ENCODE peak calls at places on chromosomes 12 and 14, in ten cellular contexts. A, C, R, Q, E, Z, B, H, O and J are unnamed samples.

GRCh38 chr14:20820063-20820904 is 17.6 kb upstream of the RNASE1 start:
- DNase-seq in Z (no peak), A (peak; percentile 91), Q (no peak), E (no peak), C (no peak), B (no peak), R (no peak), O (no peak), H (no peak), J (no peak)

GRCh38 chr12:6230321-6231110 is 30.3 kb downstream of the CD9 start:
- DNase-seq in B (peak; percentile 74), Z (peak; percentile 79), A (no peak), R (peak; percentile 42), E (no peak), C (no peak), Q (peak; percentile 78), H (peak; percentile 51), O (no peak), J (peak; percentile 44)

GRCh38 chr12:93252221-93252620 is 125.5 kb upstream of the NUDT4 start:
- DNase-seq in O (no peak), E (no peak), A (no peak), R (no peak), C (no peak), B (no peak), H (no peak), Q (no peak), Z (no peak), J (no peak)

GRCh38 chr12:111312708-111313107 is 56.2 kb downstream of the PHETA1 start:
- DNase-seq in C (no peak), O (no peak), Q (no peak), B (no peak), R (no peak), H (no peak), A (no peak), E (no peak), Z (no peak), J (no peak)

GRCh38 chr14:88228519-88229236 is 94.4 kb downstream of the KCNK10 start:
- DNase-seq in O (no peak), E (no peak), Q (no peak), A (no peak), H (no peak), R (no peak), Z (no peak), C (no peak), B (no peak), J (no peak)

GRCh38 chr12:6364037-6364360 is 11.4 kb downstream of the SCNN1A start:
- DNase-seq in C (no peak), R (no peak), H (no peak), Q (peak; percentile 50), A (no peak), E (no peak), B (no peak), O (no peak), Z (no peak), J (no peak)

GRCh38 chr14:29039171-29039570 is 272.6 kb downstream of the FOXG1 start:
- DNase-seq in R (no peak), B (no peak), Z (no peak), A (peak; percentile 32), H (no peak), E (no peak), O (peak; percentile 21), C (no peak), Q (no peak), J (no peak)

GRCh38 chr14:31243860-31244259 is 36.3 kb upstream of the HECTD1 start:
- DNase-seq in H (no peak), Z (no peak), A (peak; percentile 27), O (no peak), B (no peak), E (no peak), R (no peak), C (no peak), Q (no peak), J (no peak)

GRCh38 chr12:76236640-76237039 is 111.6 kb downstream of the BBS10 start:
- DNase-seq in H (no peak), A (no peak), R (no peak), Z (peak; percentile 74), Q (no peak), C (no peak), E (no peak), O (no peak), B (no peak), J (no peak)

GRCh38 chr12:50764861-50765324 is 992 bp downstream of the ATF1 start:
- DNase-seq in B (no peak), O (peak; percentile 7), Q (peak; percentile 55), C (peak; percentile 30), Z (peak; percentile 15), E (no peak), R (peak; percentile 76), A (no peak), H (peak; percentile 40), J (peak; percentile 45)

GRCh38 chr12:26680724-26681455 is 152.1 kb downstream of the ITPR2 start:
- DNase-seq in Z (peak; percentile 57), C (no peak), A (no peak), H (no peak), B (no peak), Q (no peak), O (no peak), R (no peak), E (no peak), J (no peak)

GRCh38 chr12:108649126-108649525 is 15.4 kb upstream of the SELPLG start:
- DNase-seq in A (no peak), H (no peak), Z (peak; percentile 82), C (no peak), O (no peak), B (no peak), R (no peak), Q (no peak), E (no peak), J (no peak)

GRCh38 chr12:57461326-57461903 is 1.8 kb downstream of the GLI1 start:
- DNase-seq in B (no peak), C (peak; percentile 36), Z (peak; percentile 61), A (peak; percentile 95), H (no peak), O (no peak), Q (peak; percentile 26), E (peak; percentile 21), R (peak; percentile 53), J (peak; percentile 34)

GRCh38 chr14:81940636-81941035 is 407.0 kb upstream of the SEL1L start:
- DNase-seq in Z (no peak), O (no peak), R (no peak), A (no peak), B (no peak), H (no peak), C (no peak), E (no peak), Q (no peak), J (no peak)

GRCh38 chr12:113063396-113064350 is 7.1 kb downstream of the DTX1 start:
- DNase-seq in R (peak; percentile 30), Z (no peak), O (no peak), A (no peak), E (no peak), H (no peak), B (no peak), Q (no peak), C (no peak), J (no peak)

GRCh38 chr12:64780220-64780530 is 21.0 kb upstream of the GNS start:
- DNase-seq in B (no peak), O (no peak), Z (no peak), E (no peak), R (no peak), A (no peak), H (no peak), Q (no peak), C (no peak), J (no peak)

GRCh38 chr12:46088040-46088439 is 97.7 kb upstream of the SCAF11 start:
- DNase-seq in O (no peak), Z (no peak), H (no peak), Q (no peak), E (no peak), A (no peak), C (no peak), R (no peak), B (no peak), J (no peak)

GRCh38 chr12:19893514-19893913 is 454.2 kb downstream of the AEBP2 start:
- DNase-seq in A (peak; percentile 15), C (no peak), E (no peak), R (no peak), O (no peak), B (no peak), Q (no peak), Z (peak; percentile 49), H (no peak), J (no peak)

GRCh38 chr14:40164083-40164482 is 731.9 kb upstream of the FBXO33 start:
- DNase-seq in E (no peak), O (no peak), B (no peak), Z (peak; percentile 7), A (no peak), R (no peak), C (no peak), H (no peak), Q (no peak), J (no peak)

GRCh38 chr12:62925680-62926079 is 9.3 kb downstream of the PPM1H start:
- DNase-seq in R (no peak), O (no peak), Q (no peak), Z (no peak), A (no peak), B (no peak), E (no peak), H (no peak), C (no peak), J (no peak)

GRCh38 chr12:115619889-115620288 is 657.6 kb downstream of the MED13L start:
- DNase-seq in E (no peak), H (no peak), Q (no peak), A (no peak), B (no peak), R (no peak), O (no peak), Z (no peak), C (no peak), J (no peak)

GRCh38 chr12:70875628-70876027 is 44.9 kb downstream of the PTPRR start:
- DNase-seq in A (no peak), B (no peak), R (no peak), Z (no peak), H (no peak), O (no peak), C (no peak), E (no peak), Q (no peak), J (no peak)

GRCh38 chr12:114371250-114371649 is 34.7 kb downstream of the TBX5 start:
- DNase-seq in C (no peak), B (no peak), Q (no peak), O (no peak), Z (no peak), R (peak; percentile 15), E (no peak), H (no peak), A (peak; percentile 21), J (no peak)

GRCh38 chr12:2295941-2296461 is 243.2 kb downstream of the CACNA1C start:
- DNase-seq in B (no peak), A (no peak), C (no peak), H (no peak), Z (peak; percentile 79), R (peak; percentile 69), O (no peak), Q (no peak), E (no peak), J (no peak)

GRCh38 chr14:69663322-69663686 is 51.9 kb downstream of the SUSD6 start:
- DNase-seq in B (no peak), A (no peak), R (peak; percentile 35), H (no peak), C (no peak), E (no peak), Q (no peak), Z (no peak), O (no peak), J (no peak)

GRCh38 chr12:113463746-113464743 is 7.6 kb downstream of the LHX5 start:
- DNase-seq in O (no peak), Z (no peak), H (no peak), R (peak; percentile 29), B (no peak), E (peak; percentile 13), C (no peak), A (peak; percentile 57), Q (no peak), J (no peak)

GRCh38 chr12:78928200-78929074 is 63.9 kb downstream of the SYT1 start:
- DNase-seq in E (no peak), Z (peak; percentile 83), O (peak; percentile 21), A (no peak), B (no peak), H (no peak), C (peak; percentile 92), Q (no peak), R (no peak), J (no peak)

GRCh38 chr12:3700861-3701260 is 52.0 kb downstream of the CRACR2A start:
- DNase-seq in B (no peak), Q (no peak), C (no peak), R (no peak), H (no peak), E (no peak), Z (peak; percentile 18), O (no peak), A (no peak), J (no peak)